ENCODE peak calls at places on chromosome 17, in five cellular contexts. Q is neuronal stem cell, W is H9, J is mesenchymal stem cell, B is H1. S is an unnamed sample.
A peak's percentile ranks its signal among the peaks of the same experiment; 100 is the strongest.

GRCh38 chr17:64118452-64118979 is 11.4 kb downstream of the ERN1 start:
- DNase-seq in Q (no peak), B (no peak), J (no peak), W (peak; percentile 21), S (no peak)

GRCh38 chr17:73090396-73091202 is 1.9 kb downstream of the SLC39A11 start:
- DNase-seq in J (no peak), Q (no peak), B (no peak), W (no peak), S (no peak)

GRCh38 chr17:61366715-61367413 is 32.8 kb upstream of the TBX2 start:
- DNase-seq in W (no peak), B (no peak), Q (no peak), J (no peak), S (no peak)

GRCh38 chr17:7354262-7354781 is 634 bp upstream of the TMEM95 start:
- DNase-seq in B (no peak), Q (no peak), W (no peak), J (peak; percentile 65), S (peak; percentile 52)

GRCh38 chr17:7720125-7720524 is 2.6 kb downstream of the DNAH2 start:
- DNase-seq in W (no peak), B (no peak), Q (no peak), J (no peak), S (no peak)

GRCh38 chr17:7590743-7591142 is 849 bp upstream of the SOX15 start:
- DNase-seq in Q (peak; percentile 74), J (peak; percentile 54), W (peak; percentile 86), B (peak; percentile 63), S (no peak)

GRCh38 chr17:64128787-64129514 is 993 bp downstream of the ERN1 start:
- DNase-seq in B (no peak), J (peak; percentile 56), Q (no peak), W (peak; percentile 39), S (peak; percentile 79)

GRCh38 chr17:13869301-13869700 is 200.0 kb upstream of the COX10 start:
- DNase-seq in Q (no peak), J (no peak), B (no peak), W (no peak), S (no peak)

DNA sequence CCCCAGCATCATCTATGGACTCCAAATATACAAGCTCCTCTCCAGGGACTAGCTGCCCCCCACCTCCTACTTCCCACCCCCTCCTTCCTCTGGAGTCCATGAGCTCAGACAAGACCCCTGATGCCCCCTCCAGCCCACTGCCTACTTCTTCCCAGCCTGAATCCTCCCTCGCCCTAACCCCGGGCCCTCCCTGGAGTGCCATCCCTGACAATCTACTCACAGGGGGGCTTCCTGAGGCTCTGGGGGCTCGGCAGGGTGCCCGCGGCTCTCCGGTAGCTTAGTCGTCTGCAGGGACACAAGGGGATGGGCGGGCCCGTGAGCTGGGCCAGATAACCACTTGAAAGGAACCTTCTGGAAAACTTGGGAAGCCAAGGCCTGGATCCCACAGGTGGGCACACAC is 15.1 kb downstream of the MPP3 start:
- DNase-seq in B (no peak), W (no peak), Q (no peak), J (no peak), S (no peak)
- H3K4me1 ChIP-seq in B (no peaks in the 10 kb centered on the region), W (no peaks in the 10 kb centered on the region), Q (no peaks in the 10 kb centered on the region), J (peaks cover 14% of the 10 kb centered on the region), S (no peaks in the 10 kb centered on the region)

DNA sequence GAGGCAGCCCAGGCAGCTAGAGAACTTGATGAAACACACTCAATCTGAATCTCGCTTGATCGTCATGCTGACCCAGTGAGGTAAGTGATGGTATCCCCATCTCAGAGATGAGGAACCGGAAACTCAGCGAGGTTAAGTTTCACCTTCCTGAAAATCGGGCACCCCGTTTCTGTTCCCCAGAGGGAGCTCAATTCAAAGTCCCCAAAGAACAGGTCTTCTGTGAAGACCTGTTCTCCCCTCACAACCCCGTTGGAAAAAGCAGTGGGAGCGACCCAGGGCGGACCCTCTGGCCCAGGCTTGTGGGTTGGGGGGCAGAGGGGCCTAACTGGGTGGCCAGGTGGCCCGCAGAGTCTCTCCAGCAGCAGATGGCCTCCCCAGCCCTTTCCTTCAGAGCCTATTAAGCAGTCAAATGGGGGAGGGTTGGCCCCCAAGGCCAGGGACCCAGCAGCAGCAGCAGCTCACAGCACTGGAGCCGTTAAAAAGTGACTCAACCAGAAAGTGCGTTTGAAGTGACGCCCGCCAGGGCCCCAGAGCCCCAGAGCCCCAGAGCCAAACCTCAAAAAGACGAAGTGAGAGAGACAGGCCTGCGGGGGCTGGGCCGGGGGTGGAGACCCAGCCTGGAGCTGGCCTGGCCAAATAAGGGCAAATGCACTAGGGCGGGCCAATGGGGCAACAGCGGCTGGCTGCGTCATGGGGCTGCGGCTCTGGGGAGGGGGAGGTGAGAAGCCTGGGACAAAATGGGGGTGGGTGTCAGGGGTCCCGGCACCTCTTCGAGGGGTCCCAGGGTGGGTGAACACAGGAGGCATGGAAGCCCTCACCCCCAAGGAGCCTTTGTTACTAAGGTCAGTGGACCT is 9.2 kb upstream of the TSPOAP1 start:
- DNase-seq in J (peak; percentile 86), Q (no peak), W (peak; percentile 94), B (peak; percentile 78), S (peak; percentile 45)
- H2BK120ac ChIP-seq in J (peak overlapping the region; percentile 65), Q (peak overlapping the region; percentile 21), W (peak overlapping the region; percentile 87), B (no peak overlapping the region), S (peak overlapping the region; percentile 92)

GRCh38 chr17:81502471-81503017 is 10.1 kb downstream of the ACTG1 start:
- DNase-seq in B (no peak), W (peak; percentile 37), J (no peak), Q (no peak), S (peak; percentile 52)
- H2BK12ac ChIP-seq in B (no peak overlapping the region), W (no peak overlapping the region), J (no peak overlapping the region), Q (no peak overlapping the region), S (no peak overlapping the region)

DNA sequence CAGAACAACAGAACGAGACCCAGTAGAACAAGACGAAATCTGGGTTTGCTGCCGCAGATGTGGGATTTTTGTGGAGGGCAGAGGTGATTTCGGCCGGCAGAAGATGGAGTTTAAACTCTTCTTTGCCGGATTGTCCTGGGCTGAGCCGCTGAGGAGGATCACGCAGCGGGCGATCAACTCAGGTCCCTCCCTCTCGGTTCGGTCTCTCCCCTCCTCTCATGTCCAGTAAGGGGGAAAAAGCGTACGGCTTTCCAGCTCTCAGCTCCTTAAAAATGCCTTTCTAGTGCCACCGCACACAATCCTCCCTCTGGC is 2.5 kb downstream of the PHF12 start:
- DNase-seq in W (peak; percentile 74), Q (peak; percentile 58), J (no peak), B (no peak), S (no peak)
- H3K4me1 ChIP-seq in W (peaks cover 7% of the 10 kb centered on the region), Q (peaks cover 4% of the 10 kb centered on the region), J (peaks cover 14% of the 10 kb centered on the region), B (peaks cover 9% of the 10 kb centered on the region), S (peaks cover 3% of the 10 kb centered on the region)

GRCh38 chr17:50549256-50549941 is 2.4 kb downstream of the SPATA20 start:
- DNase-seq in B (no peak), Q (no peak), J (no peak), W (no peak), S (no peak)

GRCh38 chr17:50548831-50549230 is 1.9 kb downstream of the SPATA20 start:
- DNase-seq in J (no peak), B (no peak), W (no peak), Q (no peak), S (no peak)

GRCh38 chr17:50546701-50547034 is 306 bp upstream of the SPATA20 start:
- DNase-seq in W (no peak), B (no peak), Q (no peak), J (no peak), S (no peak)

GRCh38 chr17:50547035-50547735 is at the start of gene SPATA20:
- DNase-seq in J (peak; percentile 89), Q (peak; percentile 83), B (peak; percentile 92), W (peak; percentile 97), S (peak; percentile 94)

DNA sequence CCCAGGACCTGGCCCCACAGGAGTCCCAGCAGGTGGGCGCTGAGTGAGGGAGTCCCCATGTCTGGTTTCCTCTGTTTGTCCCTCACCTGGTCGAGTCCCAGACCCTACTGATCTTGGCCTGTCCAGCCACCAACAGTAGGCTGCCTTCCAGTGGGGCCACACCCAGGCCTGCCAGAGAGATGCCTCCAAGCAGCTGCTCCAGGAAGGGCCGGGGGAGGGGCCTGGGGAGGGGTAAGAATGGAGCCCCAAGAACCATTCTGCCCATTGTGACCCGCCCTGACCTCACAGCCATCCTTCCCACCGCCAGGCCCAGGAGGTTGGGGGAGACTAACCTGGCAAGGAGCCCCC is 736 bp downstream of the SPATA20 start:
- DNase-seq in B (no peak), Q (no peak), J (no peak), W (no peak), S (no peak)
- H2BK120ac ChIP-seq in B (no peak overlapping the region), Q (peak overlapping the region; percentile 51), J (no peak overlapping the region), W (no peak overlapping the region), S (no peak overlapping the region)

GRCh38 chr17:79797492-79798295 is 817 bp upstream of the CBX8 start:
- DNase-seq in W (no peak), J (no peak), B (peak; percentile 65), Q (no peak), S (no peak)
- H2BK12ac ChIP-seq in W (no peak overlapping the region), J (no peak overlapping the region), B (peak overlapping the region; percentile 85), Q (peak overlapping the region; percentile 98), S (no peak overlapping the region)

GRCh38 chr17:302300-302698 is 50.3 kb downstream of the RPH3AL start:
- DNase-seq in J (no peak), W (no peak), B (no peak), Q (no peak), S (no peak)
- H3K4me1 ChIP-seq in J (peaks cover 15% of the 10 kb centered on the region), W (no peaks in the 10 kb centered on the region), B (no peaks in the 10 kb centered on the region), Q (peaks cover 11% of the 10 kb centered on the region), S (no peaks in the 10 kb centered on the region)

GRCh38 chr17:4597975-4598374 is 13.6 kb downstream of the SMTNL2 start:
- DNase-seq in B (no peak), W (no peak), Q (no peak), J (no peak), S (no peak)

GRCh38 chr17:4600563-4600962 is 16.2 kb downstream of the SMTNL2 start:
- DNase-seq in W (peak; percentile 58), J (no peak), B (no peak), Q (no peak), S (no peak)

GRCh38 chr17:4598776-4599504 is 14.6 kb downstream of the SMTNL2 start:
- DNase-seq in J (peak; percentile 50), W (no peak), B (no peak), Q (no peak), S (peak; percentile 8)

GRCh38 chr17:4601326-4601725 is 17.0 kb downstream of the SMTNL2 start:
- DNase-seq in B (no peak), J (no peak), W (no peak), Q (no peak), S (no peak)

GRCh38 chr17:4599505-4600281 is 15.4 kb downstream of the SMTNL2 start:
- DNase-seq in B (peak; percentile 76), W (peak; percentile 94), J (peak; percentile 37), Q (peak; percentile 44), S (no peak)
- H2BK120ac ChIP-seq in B (peak overlapping the region; percentile 18), W (no peak overlapping the region), J (no peak overlapping the region), Q (peak overlapping the region; percentile 97), S (peak overlapping the region; percentile 98)